ENCODE peak calls at places on chromosomes 6 and 20, in seven cellular contexts. Y is GM12878, S is K562, W is SK-N-SH, N is GM12892, T is HepG2, A is H1. B is an unnamed sample.

GRCh38 chr20:20489054-20489453 is 121.2 kb downstream of the INSM1 start:
- DNase-seq in W (no peak), S (no peak), Y (peak; percentile 66), T (no peak), N (no peak), A (no peak), B (no peak)

GRCh38 chr6:135722679-135723078 is 128.8 kb upstream of the PDE7B start:
- DNase-seq in S (no peak), Y (no peak), A (no peak), N (no peak), T (peak; percentile 5), W (no peak), B (no peak)

GRCh38 chr6:63014290-63014689 is 197.0 kb upstream of the FKBP1C start:
- DNase-seq in Y (no peak), A (no peak), W (no peak), N (no peak), S (no peak), T (no peak), B (no peak)

GRCh38 chr6:47721189-47721588 is 22.8 kb downstream of the ADGRF4 start:
- DNase-seq in Y (no peak), N (no peak), W (no peak), S (no peak), T (no peak), A (no peak), B (no peak)

GRCh38 chr6:32290886-32291450 is 67.1 kb upstream of the NOTCH4 start:
- DNase-seq in S (no peak), T (no peak), A (no peak), Y (no peak), N (no peak), W (no peak), B (no peak)

GRCh38 chr6:79047072-79047471 is 31.0 kb downstream of the PHIP start:
- DNase-seq in W (no peak), N (no peak), A (no peak), Y (no peak), S (no peak), T (no peak), B (no peak)

GRCh38 chr20:3158968-3159431 is 665 bp downstream of the FASTKD5 start:
- DNase-seq in S (peak; percentile 68), T (no peak), A (no peak), N (no peak), W (peak; percentile 23), Y (no peak), B (no peak)

GRCh38 chr6:159646731-159647130 is 46.3 kb downstream of the SOD2 start:
- DNase-seq in A (no peak), T (no peak), N (no peak), Y (peak; percentile 63), W (no peak), S (no peak), B (no peak)

GRCh38 chr6:41713161-41713649 is 22.2 kb downstream of the TFEB start:
- DNase-seq in A (no peak), S (no peak), N (no peak), T (no peak), W (no peak), Y (no peak), B (no peak)

GRCh38 chr6:5379647-5380242 is 118.4 kb downstream of the FARS2 start:
- DNase-seq in N (peak; percentile 15), Y (peak; percentile 25), T (peak; percentile 71), W (peak; percentile 32), S (peak; percentile 64), A (peak; percentile 21), B (peak; percentile 8)

GRCh38 chr6:123547216-123547978 is 89.4 kb downstream of the TRDN start:
- DNase-seq in Y (no peak), W (no peak), A (no peak), N (no peak), T (no peak), S (no peak), B (no peak)

GRCh38 chr6:157644043-157644810 is 178.8 kb upstream of the SNX9 start:
- DNase-seq in W (peak; percentile 75), N (no peak), S (no peak), Y (no peak), T (no peak), A (no peak), B (no peak)

GRCh38 chr6:31460361-31461025 is 37.5 kb upstream of the MICB start:
- DNase-seq in W (no peak), S (no peak), N (no peak), Y (no peak), T (no peak), A (no peak), B (no peak)

DNA sequence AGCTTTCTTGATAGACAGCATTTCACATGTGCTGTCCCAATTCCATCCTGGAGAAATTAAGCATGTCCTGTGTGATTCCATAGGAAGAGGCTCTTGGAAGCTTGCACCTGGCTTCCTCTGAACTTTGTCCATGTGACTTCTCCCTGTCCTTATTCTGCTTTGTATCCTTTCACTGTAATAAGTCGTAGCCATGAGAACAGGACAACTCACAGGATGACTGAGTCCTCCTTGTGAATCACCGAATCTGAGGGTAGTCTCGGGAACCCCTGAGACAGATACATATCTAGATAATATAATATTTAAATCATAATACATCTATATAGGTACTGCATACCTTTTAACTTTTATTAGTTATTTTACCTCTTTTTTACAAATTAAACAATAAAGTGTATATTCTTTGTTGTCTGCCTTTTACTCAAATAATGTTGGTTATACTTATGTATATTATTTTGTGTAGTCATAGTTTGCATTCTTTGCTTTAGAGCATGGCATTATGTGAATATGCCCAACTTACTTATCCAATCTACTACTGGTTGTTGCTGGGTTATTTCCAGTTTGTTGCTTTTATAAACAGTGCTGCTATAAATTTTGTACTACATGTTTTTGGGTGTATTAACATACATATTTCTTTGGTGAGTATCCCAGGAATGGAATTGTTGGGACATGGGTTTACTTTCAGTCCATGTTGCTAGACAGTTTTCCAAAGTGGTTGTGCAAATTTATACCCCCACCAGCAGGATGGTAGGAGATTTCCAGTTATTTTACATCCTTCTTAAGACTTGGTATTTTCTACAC is 156.9 kb upstream of the THEMIS start:
- DNase-seq in A (no peak), T (no peak), N (no peak), S (no peak), Y (no peak), W (no peak), B (no peak)
- TF ChIP-seq TAF1 in A (no peak), T (no peak), N (no peak), S (no peak), Y (no peak), W (no peak), B (no peak)

DNA sequence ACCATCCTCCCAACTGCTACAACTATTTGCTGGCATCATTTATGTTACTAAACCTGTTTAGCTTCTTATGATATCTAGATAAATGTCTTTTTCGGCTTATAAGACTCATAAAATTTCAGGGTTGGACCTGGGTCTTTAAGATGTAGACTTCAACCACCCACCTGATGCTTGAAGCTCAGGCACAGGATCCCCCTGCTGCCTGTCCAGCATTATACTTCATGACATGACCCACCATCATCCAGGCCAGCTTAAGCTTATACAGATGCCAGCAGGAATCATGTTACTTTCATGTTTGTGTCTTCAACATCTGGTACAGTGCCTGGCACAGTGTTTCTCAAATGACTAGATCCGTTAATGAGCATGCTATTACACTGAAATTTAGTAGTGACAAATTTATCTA is 47.4 kb downstream of the SLC17A5 start:
- DNase-seq in A (no peak), Y (no peak), T (no peak), N (no peak), W (no peak), S (no peak), B (no peak)
- TF ChIP-seq TAF1 in A (no peak), Y (no peak), T (no peak), N (no peak), W (no peak), S (no peak), B (no peak)

DNA sequence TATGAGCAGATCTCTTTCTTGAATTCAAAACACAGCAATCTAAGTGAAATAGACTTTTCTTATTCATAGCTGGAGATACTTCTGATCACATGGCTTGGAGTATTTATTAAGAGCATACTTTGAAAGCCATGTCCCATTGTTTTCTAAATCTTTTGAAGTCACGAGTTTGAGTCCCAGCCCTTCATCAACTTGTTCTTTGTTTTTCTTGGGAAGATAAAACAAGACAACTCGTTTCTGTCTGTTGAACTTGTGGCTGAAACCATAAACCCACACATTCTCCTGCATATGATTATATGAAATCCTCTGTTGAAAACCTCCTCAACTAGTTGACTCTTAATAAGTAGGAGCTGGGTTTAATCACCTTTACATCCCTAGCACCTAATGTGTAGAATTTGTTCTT is 3.3 kb downstream of the RNF144B start:
- DNase-seq in W (no peak), T (no peak), A (no peak), Y (no peak), N (no peak), S (no peak), B (no peak)
- TF ChIP-seq TAF1 in W (no peak), T (no peak), A (no peak), Y (no peak), N (no peak), S (no peak), B (no peak)

DNA sequence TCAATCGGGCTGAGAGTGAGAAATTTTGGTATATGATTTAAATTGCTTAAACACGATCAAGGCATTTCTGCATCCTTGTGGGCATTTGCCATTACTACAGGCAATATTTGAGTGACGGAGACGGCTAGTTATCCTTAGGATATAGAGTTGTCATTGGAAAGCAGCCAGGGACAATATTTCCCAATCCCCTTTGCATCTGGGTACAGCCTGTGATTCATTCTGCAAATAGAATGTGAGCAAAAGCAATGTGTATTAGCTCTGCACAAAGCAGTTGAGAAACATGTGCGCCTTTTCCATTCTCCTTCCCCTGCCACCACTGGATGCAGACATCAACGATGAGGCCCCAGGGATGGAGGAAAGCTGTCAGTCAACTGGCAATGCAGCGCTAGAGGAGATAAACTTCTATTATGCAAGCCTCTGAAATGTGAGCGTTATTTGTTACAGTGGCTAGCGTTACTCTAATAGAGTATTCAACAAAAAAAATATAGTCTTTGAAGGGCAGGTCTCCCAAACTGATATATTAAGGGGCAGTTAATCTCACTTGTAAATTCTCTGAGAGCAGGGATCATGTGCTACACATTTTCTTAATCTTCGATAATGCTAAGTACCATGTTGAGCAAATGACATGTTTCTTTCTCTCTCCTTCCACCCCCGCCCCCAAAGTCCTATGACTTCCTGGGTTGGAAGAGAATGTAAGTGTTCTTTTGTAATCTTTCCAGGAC is 37.1 kb upstream of the NCOA3 start:
- DNase-seq in W (peak; percentile 22), A (no peak), T (peak; percentile 100), Y (no peak), S (peak; percentile 19), N (no peak), B (no peak)
- TF ChIP-seq TAF1 in W (no peak), A (no peak), T (peak; percentile 39), Y (no peak), S (no peak), N (no peak), B (no peak)

GRCh38 chr20:967796-968742 is 34.0 kb downstream of the RSPO4 start:
- DNase-seq in A (no peak), N (no peak), T (peak; percentile 58), Y (peak; percentile 13), S (peak; percentile 69), W (peak; percentile 62), B (no peak)
- TF ChIP-seq TAF1 in A (no peak), N (no peak), T (no peak), Y (no peak), S (no peak), W (no peak), B (no peak)

DNA sequence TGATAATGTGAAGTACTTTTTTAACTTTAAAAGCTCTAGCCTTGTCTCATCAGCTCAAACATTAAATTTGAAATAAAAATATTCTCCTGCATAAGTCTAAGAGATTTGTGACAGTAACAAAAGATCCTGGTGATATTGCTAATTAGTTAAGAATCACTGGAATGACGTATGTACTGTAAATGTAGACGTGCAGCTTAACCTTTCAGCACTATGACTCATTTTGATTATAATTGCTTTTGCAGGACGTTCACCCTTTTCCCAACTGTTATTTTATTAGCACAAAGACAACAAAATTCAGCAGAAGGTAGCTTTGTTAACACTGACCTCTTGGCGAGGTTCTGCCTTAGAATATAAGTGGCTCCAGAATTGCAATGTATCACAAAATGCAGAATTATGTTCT is 68.6 kb downstream of the TENT5A start:
- DNase-seq in T (no peak), Y (no peak), S (no peak), A (no peak), W (peak; percentile 6), N (no peak), B (no peak)
- TF ChIP-seq TAF1 in T (no peak), Y (no peak), S (no peak), A (no peak), W (no peak), N (no peak), B (no peak)

B was measured in GM12891.